ENCODE peak calls at places on chromosomes 16 and 17, in nine cellular contexts. S is MCF 10A, D is heart right ventricle, H is lung, J is GM13977, G is natural killer cell, X is psoas muscle, V is pancreas, Q is brain microvascular endothelial cell. B is an unnamed sample.
A peak's percentile ranks its signal among the peaks of the same experiment; 100 is the strongest.

GRCh38 chr17:18158022-18158600 is 25.5 kb upstream of the ALKBH5 start:
- DNase-seq in Q (peak; percentile 86), J (peak; percentile 92), S (peak; percentile 90), H (peak; percentile 97), V (peak; percentile 94), G (peak; percentile 89), X (peak; percentile 92), D (peak; percentile 93), B (peak; percentile 81)

GRCh38 chr17:1916339-1916738 is 86.5 kb downstream of the RPA1 start:
- DNase-seq in X (no peak), S (no peak), G (no peak), H (no peak), J (no peak), D (no peak), Q (no peak), V (no peak), B (no peak)

GRCh38 chr17:49333806-49334205 is 28.2 kb downstream of the ZNF652 start:
- DNase-seq in V (no peak), S (no peak), J (no peak), G (no peak), D (no peak), H (no peak), Q (no peak), X (no peak), B (no peak)

GRCh38 chr16:65121870-65122723 is at the start of gene CDH11:
- DNase-seq in V (no peak), D (peak; percentile 53), Q (peak; percentile 84), G (no peak), H (peak; percentile 39), X (peak; percentile 56), J (peak; percentile 18), S (peak; percentile 14), B (peak; percentile 83)

GRCh38 chr16:89009343-89010209 is 32.6 kb upstream of the CBFA2T3 start:
- DNase-seq in H (no peak), G (no peak), X (peak; percentile 12), Q (no peak), S (peak; percentile 31), D (no peak), V (peak; percentile 30), J (no peak), B (peak; percentile 28)

GRCh38 chr16:23435500-23435899 is 17.5 kb downstream of the COG7 start:
- DNase-seq in J (peak; percentile 63), X (peak; percentile 52), V (peak; percentile 72), S (peak; percentile 71), G (peak; percentile 50), Q (peak; percentile 53), H (peak; percentile 76), D (peak; percentile 28), B (peak; percentile 68)

GRCh38 chr17:19384723-19385391 is 2.1 kb downstream of the MFAP4 start:
- DNase-seq in J (no peak), G (no peak), H (peak; percentile 75), V (no peak), D (peak; percentile 82), X (peak; percentile 85), Q (no peak), S (peak; percentile 42), B (peak; percentile 98)

GRCh38 chr17:50604470-50604869 is 30.2 kb upstream of the ABCC3 start:
- DNase-seq in Q (no peak), H (no peak), J (no peak), G (no peak), S (no peak), V (no peak), X (peak; percentile 65), D (peak; percentile 80), B (no peak)

GRCh38 chr16:73166394-73166971 is 118.6 kb upstream of the ZFHX3 start:
- DNase-seq in H (no peak), X (no peak), V (no peak), Q (no peak), D (no peak), J (no peak), G (no peak), S (no peak), B (peak; percentile 66)

GRCh38 chr17:27586203-27586701 is 44.7 kb upstream of the LGALS9 start:
- DNase-seq in S (no peak), H (no peak), D (no peak), V (no peak), X (no peak), J (no peak), Q (peak; percentile 85), G (no peak), B (no peak)

GRCh38 chr17:28726396-28726911 is 421 bp upstream of the TLCD1 start:
- DNase-seq in J (peak; percentile 75), Q (peak; percentile 28), H (peak; percentile 76), V (no peak), X (no peak), D (peak; percentile 44), G (peak; percentile 42), S (peak; percentile 67), B (peak; percentile 77)

GRCh38 chr16:15639061-15639568 is 3.8 kb downstream of the MARF1 start:
- DNase-seq in Q (no peak), J (no peak), D (no peak), S (no peak), V (no peak), H (no peak), X (no peak), G (no peak), B (no peak)

GRCh38 chr16:15642557-15643452 is at the start of gene MARF1:
- DNase-seq in J (peak; percentile 88), Q (peak; percentile 93), H (peak; percentile 98), D (peak; percentile 99), G (peak; percentile 100), S (peak; percentile 96), V (peak; percentile 99), X (peak; percentile 99), B (peak; percentile 98)

GRCh38 chr16:15641753-15642556 is 999 bp downstream of the MARF1 start:
- DNase-seq in H (no peak), G (no peak), J (no peak), S (peak; percentile 4), X (no peak), V (no peak), D (no peak), Q (no peak), B (no peak)

GRCh38 chr16:15643453-15644305 is 725 bp upstream of the MARF1 start:
- DNase-seq in J (no peak), H (no peak), S (peak; percentile 60), X (no peak), G (no peak), D (peak; percentile 40), V (peak; percentile 46), Q (peak; percentile 29), B (peak; percentile 69)

GRCh38 chr16:15640966-15641365 is 2.0 kb downstream of the MARF1 start:
- DNase-seq in S (no peak), D (no peak), G (no peak), J (no peak), Q (no peak), V (no peak), H (no peak), X (no peak), B (no peak)
- TF ChIP-seq CTCF in S (no peak), D (no peak), G (no peak), J (no peak), Q (no peak), V (no peak), H (no peak), X (no peak), B (no peak)

DNA sequence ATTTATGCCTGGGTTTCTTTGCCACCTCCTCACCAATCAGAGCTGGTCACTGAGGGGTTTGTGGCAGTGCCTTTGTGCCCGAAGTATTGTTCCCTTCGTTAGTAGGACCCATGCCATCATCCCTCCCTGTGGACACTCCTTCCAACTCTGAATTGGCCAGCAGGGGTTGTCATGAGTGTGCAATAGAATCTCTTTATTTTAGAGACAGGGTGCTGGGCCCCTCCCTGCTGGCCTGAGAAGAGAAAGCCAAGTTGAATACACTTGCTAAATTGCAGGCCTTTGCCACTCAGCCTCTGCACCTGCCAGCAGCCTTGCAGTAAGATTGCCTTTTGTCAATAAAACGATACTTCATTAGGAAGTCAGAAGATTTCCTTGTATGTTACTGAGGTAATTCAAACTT is 40.7 kb upstream of the SLC12A3 start:
- DNase-seq in V (no peak), X (no peak), Q (no peak), H (peak; percentile 38), G (no peak), S (no peak), J (no peak), D (peak; percentile 10), B (no peak)
- TF ChIP-seq CTCF in V (no peak), X (no peak), Q (peak; percentile 53), H (no peak), G (no peak), S (no peak), J (no peak), D (no peak), B (peak; percentile 9)

GRCh38 chr16:81640681-81641070 is 138.4 kb upstream of the PLCG2 start:
- DNase-seq in G (no peak), D (no peak), J (no peak), Q (no peak), V (no peak), X (no peak), S (no peak), H (no peak), B (no peak)

GRCh38 chr16:81639931-81640680 is 139.0 kb upstream of the PLCG2 start:
- DNase-seq in X (no peak), V (no peak), H (no peak), S (no peak), J (no peak), G (no peak), D (no peak), Q (no peak), B (no peak)

GRCh38 chr16:81642943-81643342 is 136.1 kb upstream of the PLCG2 start:
- DNase-seq in V (no peak), J (no peak), S (no peak), X (no peak), Q (no peak), H (no peak), D (no peak), G (no peak), B (no peak)

GRCh38 chr16:81641403-81642106 is 137.5 kb upstream of the PLCG2 start:
- DNase-seq in V (peak; percentile 50), J (no peak), Q (no peak), H (no peak), D (no peak), S (no peak), X (no peak), G (no peak), B (peak; percentile 26)

DNA sequence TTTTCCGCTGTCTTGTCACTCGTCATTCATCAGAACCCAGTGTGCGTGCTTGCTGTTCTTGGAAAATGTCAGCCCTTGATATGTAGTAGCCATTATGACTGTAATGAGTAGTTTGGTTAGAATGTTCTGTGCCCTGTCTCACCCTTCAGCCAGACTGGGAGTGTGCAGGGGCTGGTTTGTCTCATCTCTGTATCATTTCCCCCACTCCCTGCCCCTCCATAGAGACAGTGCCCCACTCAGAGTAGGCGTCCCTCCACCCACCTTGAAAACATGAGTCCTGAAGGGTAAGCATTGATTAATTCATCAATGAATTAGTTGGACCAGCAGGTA is 137.0 kb upstream of the PLCG2 start:
- DNase-seq in G (no peak), Q (no peak), D (no peak), V (no peak), H (no peak), S (no peak), J (no peak), X (no peak), B (no peak)
- TF ChIP-seq CTCF in G (no peak), Q (no peak), D (no peak), V (no peak), H (no peak), S (no peak), J (no peak), X (no peak), B (no peak)

DNA sequence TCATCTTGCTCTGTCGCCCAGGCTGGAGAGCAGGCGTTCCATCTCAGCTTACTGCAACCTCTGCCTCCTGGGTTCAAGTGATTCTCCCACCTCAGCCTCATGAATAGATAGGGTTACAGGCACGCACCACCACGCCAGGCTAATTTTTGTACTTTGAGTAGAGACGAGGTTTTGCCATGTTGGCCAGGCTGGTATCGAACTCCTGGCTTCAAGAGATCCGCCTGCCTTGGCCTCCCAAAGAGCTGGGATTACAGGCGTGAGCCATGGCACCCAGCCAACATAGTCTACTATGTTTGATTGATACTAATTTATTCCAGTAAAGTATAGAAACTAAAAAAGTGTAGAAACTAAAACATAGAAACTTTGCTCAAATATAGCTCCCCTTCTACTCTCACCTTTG is 94.9 kb downstream of the CA4 start:
- DNase-seq in S (no peak), G (no peak), X (no peak), J (no peak), D (no peak), Q (no peak), V (no peak), H (no peak), B (no peak)
- TF ChIP-seq CTCF in S (no peak), G (no peak), X (no peak), J (no peak), D (no peak), Q (no peak), V (no peak), H (no peak), B (no peak)